ENCODE peak calls at places on chromosome 1, in five cellular contexts. G is fibroblast of mammary gland, R is dorsolateral prefrontal cortex, C is GM06990, D is lower leg skin. O is an unnamed sample.

GRCh38 chr1:6795203-6795602 is 9.9 kb downstream of the CAMTA1 start:
- DNase-seq in D (no peak), G (no peak), R (no peak), C (no peak), O (no peak)

GRCh38 chr1:101178688-101179491 is 57.9 kb upstream of the S1PR1 start:
- DNase-seq in C (peak), R (no peak), D (no peak), G (no peak), O (peak)

GRCh38 chr1:183674339-183674738 is 21.2 kb upstream of the APOBEC4 start:
- DNase-seq in C (no peak), G (peak), D (no peak), R (no peak), O (no peak)

GRCh38 chr1:46820560-46821060 is 21.8 kb downstream of the CYP4B1 start:
- DNase-seq in D (no peak), C (no peak), G (no peak), R (no peak), O (no peak)

GRCh38 chr1:154955718-154956513 is at the start of gene PBXIP1:
- DNase-seq in C (peak), D (peak), G (peak), R (peak), O (peak)

GRCh38 chr1:46065405-46065804 is 67.0 kb downstream of the PIK3R3 start:
- DNase-seq in G (no peak), D (no peak), C (no peak), R (no peak), O (no peak)

GRCh38 chr1:18927082-18927653 is 24.8 kb upstream of the ALDH4A1 start:
- DNase-seq in R (no peak), D (no peak), C (no peak), G (no peak), O (peak)

GRCh38 chr1:107141491-107142369 is 891 bp downstream of the NTNG1 start:
- DNase-seq in G (peak), D (no peak), C (peak), R (no peak), O (peak)

GRCh38 chr1:33459766-33460543 is 12.5 kb upstream of the ZSCAN20 start:
- DNase-seq in D (no peak), C (no peak), G (peak), R (no peak), O (no peak)

GRCh38 chr1:77394166-77394565 is 112.3 kb downstream of the AK5 start:
- DNase-seq in G (peak), D (no peak), R (no peak), C (no peak), O (no peak)

GRCh38 chr1:153795934-153796785 is 21.0 kb downstream of the SLC27A3 start:
- DNase-seq in C (no peak), G (no peak), R (peak), D (no peak), O (no peak)

GRCh38 chr1:231590453-231591198 is 36.0 kb upstream of the DISC1 start:
- DNase-seq in G (peak), R (peak), D (no peak), C (no peak), O (peak)

GRCh38 chr1:108125312-108126138 is 74.6 kb downstream of the SLC25A24 start:
- DNase-seq in R (peak), C (peak), D (peak), G (peak), O (peak)

GRCh38 chr1:202005958-202006357 is 4.4 kb upstream of the ELF3 start:
- DNase-seq in D (no peak), C (no peak), R (no peak), G (peak), O (no peak)

GRCh38 chr1:11384170-11384554 is 94.8 kb upstream of the DISP3 start:
- DNase-seq in R (no peak), C (no peak), G (peak), D (no peak), O (no peak)

GRCh38 chr1:93576346-93576745 is 105.3 kb downstream of the BCAR3 start:
- DNase-seq in R (no peak), C (no peak), D (no peak), G (no peak), O (no peak)

GRCh38 chr1:37497832-37498231 is 16.7 kb downstream of the MEAF6 start:
- DNase-seq in D (no peak), R (no peak), G (no peak), C (no peak), O (no peak)

GRCh38 chr1:95012389-95012788 is 60.4 kb downstream of the ALG14 start:
- DNase-seq in G (peak), R (no peak), D (no peak), C (no peak), O (no peak)

GRCh38 chr1:119544165-119544762 is 37.3 kb downstream of the HSD3B1 start:
- DNase-seq in C (no peak), G (peak), R (no peak), D (no peak), O (no peak)

GRCh38 chr1:170415734-170416372 is 116.1 kb upstream of the GORAB start:
- DNase-seq in D (no peak), C (no peak), R (no peak), G (no peak), O (no peak)

GRCh38 chr1:9066945-9067807 is 2.3 kb downstream of the SLC2A5 start:
- DNase-seq in R (peak), G (peak), D (no peak), C (no peak), O (peak)

GRCh38 chr1:13950637-13951036 is 250.6 kb downstream of the PRDM2 start:
- DNase-seq in D (no peak), R (no peak), G (no peak), C (no peak), O (no peak)

GRCh38 chr1:41397943-41398342 is 36.7 kb downstream of the FOXO6 start:
- DNase-seq in C (no peak), D (no peak), R (no peak), G (no peak), O (no peak)

GRCh38 chr1:22633697-22634463 is 2.5 kb upstream of the C1QA start:
- DNase-seq in R (no peak), C (no peak), G (no peak), D (no peak), O (no peak)

GRCh38 chr1:89710498-89711139 is 77.7 kb downstream of the LRRC8C start:
- DNase-seq in C (no peak), G (no peak), D (no peak), R (no peak), O (no peak)

GRCh38 chr1:170685166-170685565 is 21.2 kb downstream of the PRRX1 start:
- DNase-seq in D (no peak), C (no peak), G (peak), R (no peak), O (no peak)

GRCh38 chr1:37999434-38000232 is 5.7 kb downstream of the FHL3 start:
- DNase-seq in R (no peak), G (peak), C (no peak), D (no peak), O (peak)

GRCh38 chr1:60132985-60133673 is 59.6 kb upstream of the C1orf87 start:
- DNase-seq in D (no peak), R (no peak), C (no peak), G (peak), O (no peak)

GRCh38 chr1:205069371-205070125 is 14.7 kb downstream of the TMEM81 start:
- DNase-seq in R (peak), G (no peak), C (no peak), D (no peak), O (no peak)

GRCh38 chr1:12147116-12147753 is 19.6 kb upstream of the TNFRSF1B start:
- DNase-seq in R (no peak), G (no peak), D (no peak), C (no peak), O (no peak)

GRCh38 chr1:166084613-166085012 is 82.2 kb downstream of the FAM78B start:
- DNase-seq in R (no peak), D (no peak), C (no peak), G (no peak), O (no peak)

GRCh38 chr1:197144570-197145325 is 1.7 kb downstream of the ASPM start:
- DNase-seq in D (no peak), C (no peak), G (peak), R (no peak), O (peak)

GRCh38 chr1:234961468-234962339 is 166.9 kb downstream of the TOMM20 start:
- DNase-seq in R (no peak), G (peak), C (no peak), D (no peak), O (peak)

DNA sequence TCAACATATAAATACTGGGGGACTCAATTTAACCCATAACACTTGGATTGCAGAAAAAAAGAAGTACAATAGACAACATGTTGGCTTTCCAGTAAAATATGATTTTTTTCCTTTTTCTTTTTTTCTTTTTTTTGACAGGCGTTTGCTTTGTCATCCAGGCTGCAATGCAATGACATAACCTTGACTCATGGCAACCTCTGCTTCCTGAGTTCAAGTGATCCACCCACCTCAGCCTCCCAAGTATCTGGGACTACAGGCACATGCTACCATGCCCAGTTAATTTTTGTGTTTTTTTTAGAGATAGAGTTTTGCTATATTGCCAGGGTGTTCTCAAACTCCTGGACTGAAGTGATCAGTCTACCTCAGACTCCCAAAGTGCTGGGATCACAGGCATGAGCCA is 1512.0 kb upstream of the PRMT6 start:
- DNase-seq in D (no peak), G (peak), R (no peak), C (no peak), O (no peak)
- TF ChIP-seq CTCF in D (no peak), G (no peak), R (no peak), C (no peak), O (no peak)

DNA sequence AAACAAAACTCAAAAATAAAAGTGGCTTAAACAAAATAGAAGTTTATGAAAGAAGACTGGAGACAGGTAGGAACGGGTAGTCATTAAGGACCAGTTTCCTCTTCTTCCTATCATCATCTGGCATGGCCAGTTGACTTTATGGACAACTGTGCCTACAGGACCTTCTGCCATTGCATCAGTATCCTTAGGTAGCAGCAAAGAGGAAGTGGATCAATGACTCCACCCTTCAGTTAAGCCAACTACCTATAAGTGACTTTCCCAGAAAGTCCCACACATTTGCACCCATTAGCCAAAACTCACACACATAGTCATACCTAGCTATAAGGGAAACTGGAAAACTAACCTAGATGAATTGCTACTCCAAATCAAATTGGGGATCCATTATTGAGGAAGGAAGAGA is 51.7 kb downstream of the RASAL2 start:
- DNase-seq in R (no peak), D (no peak), G (no peak), C (no peak), O (no peak)
- TF ChIP-seq CTCF in R (no peak), D (no peak), G (no peak), C (no peak), O (no peak)

GRCh38 chr1:66360285-66360724 is 173.6 kb upstream of the SGIP1 start:
- DNase-seq in R (no peak), D (no peak), C (no peak), G (no peak), O (no peak)
- TF ChIP-seq CTCF in R (no peak), D (no peak), C (peak), G (no peak), O (peak)

GRCh38 chr1:159058751-159059150 is 17.8 kb downstream of the AIM2 start:
- DNase-seq in R (no peak), C (no peak), G (no peak), D (no peak), O (no peak)

GRCh38 chr1:159055181-159055621 is 21.4 kb downstream of the AIM2 start:
- DNase-seq in G (no peak), C (no peak), D (no peak), R (no peak), O (no peak)

GRCh38 chr1:159054427-159054826 is 22.1 kb downstream of the AIM2 start:
- DNase-seq in D (no peak), R (no peak), G (no peak), C (no peak), O (no peak)

GRCh38 chr1:159051436-159051835 is 25.1 kb downstream of the AIM2 start:
- DNase-seq in R (no peak), D (no peak), G (no peak), C (no peak), O (no peak)

DNA sequence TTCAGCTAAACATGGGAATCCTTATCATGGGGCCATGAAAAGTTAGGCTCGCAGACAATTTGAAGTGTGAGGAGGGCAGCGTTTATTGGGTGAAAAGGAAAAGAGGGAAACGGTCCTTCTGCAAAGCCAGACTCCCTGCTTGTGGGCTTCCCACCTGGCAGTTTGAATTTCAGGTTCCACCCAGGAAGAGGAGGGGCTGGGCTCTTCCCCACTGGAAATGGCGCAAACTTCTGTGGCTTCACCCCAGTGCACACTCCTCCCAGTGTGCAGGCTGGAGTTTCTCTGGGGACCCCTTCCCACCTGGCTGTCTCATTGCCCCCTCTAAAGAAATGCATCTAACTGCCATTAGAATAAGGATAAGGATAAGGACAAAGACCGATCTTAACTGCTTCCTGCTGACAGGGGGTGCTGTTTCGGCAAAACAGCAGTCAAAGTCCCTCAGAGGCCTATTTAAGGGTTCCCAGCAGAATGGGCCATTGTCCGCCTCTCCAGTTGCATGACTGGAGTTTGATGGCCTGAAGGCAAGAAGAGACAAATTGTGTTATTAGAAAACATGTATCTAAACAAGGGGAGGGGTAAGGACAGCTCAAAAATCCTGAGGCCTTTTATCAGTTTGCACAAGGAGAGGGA is 20.4 kb downstream of the AIM2 start:
- DNase-seq in C (no peak), G (no peak), D (no peak), R (no peak), O (no peak)
- TF ChIP-seq CTCF in C (peak), G (peak), D (no peak), R (no peak), O (no peak)

GRCh38 chr1:55259906-55260608 is 44.9 kb upstream of the USP24 start:
- DNase-seq in C (peak), G (no peak), D (no peak), R (no peak), O (no peak)
- TF ChIP-seq CTCF in C (no peak), G (no peak), D (no peak), R (no peak), O (no peak)

DNA sequence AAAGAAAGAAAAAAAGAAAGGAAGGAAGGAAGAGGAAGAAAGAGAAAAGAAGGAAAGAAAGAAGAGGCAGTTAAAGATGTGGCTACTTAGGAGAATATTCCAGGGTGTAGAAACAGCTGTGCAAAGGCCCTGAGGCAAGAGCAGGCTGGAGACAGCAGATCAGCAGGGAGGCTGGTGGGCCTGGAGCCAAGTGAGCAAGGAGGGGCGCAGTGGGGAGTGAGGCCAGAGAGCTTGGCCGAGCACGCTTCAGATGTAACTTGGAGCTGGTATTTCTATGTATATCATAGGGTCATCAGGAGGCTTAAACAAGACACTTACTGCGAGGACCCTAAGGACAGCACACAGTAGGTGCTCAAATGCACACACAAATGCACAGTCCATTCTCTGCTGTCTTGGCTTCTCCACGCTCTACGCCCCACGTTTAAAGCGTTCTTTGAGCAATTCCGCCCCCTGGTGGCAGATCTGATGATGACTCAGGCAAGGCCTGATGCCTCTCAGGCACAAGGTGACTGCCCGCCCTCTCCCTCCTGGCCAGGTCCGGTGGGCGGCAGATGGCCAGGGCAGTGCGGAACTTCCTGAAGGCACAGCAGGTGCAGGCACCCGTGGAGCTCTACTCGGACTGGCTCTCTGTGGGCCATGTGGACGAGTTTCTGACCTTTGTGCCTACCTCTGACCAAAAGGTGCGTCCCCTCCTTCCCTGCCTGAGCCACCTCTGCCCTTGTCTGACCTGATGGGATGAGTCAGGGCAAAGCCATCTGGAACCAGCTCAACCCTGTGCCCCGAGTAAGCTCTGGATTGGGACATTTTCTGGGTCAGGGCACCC is 11.9 kb upstream of the PADI3 start:
- DNase-seq in C (peak), R (peak), D (peak), G (peak), O (peak)
- TF ChIP-seq CTCF in C (peak), R (peak), D (no peak), G (peak), O (peak)

GRCh38 chr1:208188607-208189006 is 55.6 kb downstream of the PLXNA2 start:
- DNase-seq in G (no peak), D (no peak), R (no peak), C (no peak), O (no peak)

GRCh38 chr1:208185801-208186201 is 58.4 kb downstream of the PLXNA2 start:
- DNase-seq in D (no peak), C (no peak), G (peak), R (no peak), O (no peak)

GRCh38 chr1:208189716-208190115 is 54.5 kb downstream of the PLXNA2 start:
- DNase-seq in D (no peak), G (no peak), C (no peak), R (no peak), O (no peak)

GRCh38 chr1:208189183-208189582 is 55.0 kb downstream of the PLXNA2 start:
- DNase-seq in C (peak), R (no peak), D (no peak), G (no peak), O (peak)

GRCh38 chr1:208187499-208188041 is 56.6 kb downstream of the PLXNA2 start:
- DNase-seq in D (no peak), R (no peak), C (peak), G (no peak), O (peak)
- TF ChIP-seq CTCF in D (no peak), R (no peak), C (no peak), G (no peak), O (no peak)

GRCh38 chr1:30650959-30651320 is 72.4 kb downstream of the MATN1 start:
- DNase-seq in C (no peak), G (no peak), R (no peak), D (no peak), O (no peak)
- TF ChIP-seq CTCF in C (no peak), G (no peak), R (no peak), D (no peak), O (no peak)

GRCh38 chr1:180631766-180632325 is at the start of gene XPR1:
- DNase-seq in R (peak), G (peak), D (peak), C (peak), O (peak)

GRCh38 chr1:180633092-180634045 is 1.5 kb downstream of the XPR1 start:
- DNase-seq in R (no peak), D (no peak), C (no peak), G (peak), O (no peak)

GRCh38 chr1:180631197-180631765 is 541 bp upstream of the XPR1 start:
- DNase-seq in G (no peak), C (peak), D (no peak), R (no peak), O (peak)

GRCh38 chr1:180630408-180631196 is 1.2 kb upstream of the XPR1 start:
- DNase-seq in G (peak), D (no peak), R (no peak), C (no peak), O (no peak)

GRCh38 chr1:180632326-180633088 is 685 bp downstream of the XPR1 start:
- DNase-seq in D (no peak), R (peak), G (no peak), C (no peak), O (peak)
- TF ChIP-seq CTCF in D (no peak), R (no peak), G (no peak), C (peak), O (no peak)

O was measured in GM20000.